ENCODE peak calls at places on chromosomes 2 and 18, in four cellular contexts. One of them, this sample, is unnamed. For H3K9me3, the result is how much of the 10 kb centered on the place peaks cover.

GRCh38 chr2:98514879-98515570 is 70.4 kb downstream of the INPP4A start:
- DNase-seq in fibroblast of lung: peak
- DNase-seq in hepatocyte: no peak
- DNase-seq in neural progenitor cell: no peak
- DNase-seq in this sample: no peak

GRCh38 chr2:2577366-2577765 is 246.3 kb upstream of the MYT1L start:
- DNase-seq in fibroblast of lung: no peak
- DNase-seq in hepatocyte: no peak
- DNase-seq in neural progenitor cell: no peak
- DNase-seq in this sample: no peak

GRCh38 chr18:64294967-64295366 is 146.1 kb upstream of the LINC00305 start:
- DNase-seq in fibroblast of lung: no peak
- DNase-seq in hepatocyte: no peak
- DNase-seq in neural progenitor cell: no peak
- DNase-seq in this sample: no peak

GRCh38 chr2:192286093-192286701 is 91.5 kb upstream of the TMEFF2 start:
- DNase-seq in fibroblast of lung: peak
- DNase-seq in hepatocyte: peak
- DNase-seq in neural progenitor cell: peak
- DNase-seq in this sample: no peak

GRCh38 chr2:85945576-85945975 is 56.8 kb upstream of the ST3GAL5 start:
- DNase-seq in fibroblast of lung: no peak
- DNase-seq in hepatocyte: no peak
- DNase-seq in neural progenitor cell: no peak
- DNase-seq in this sample: no peak

GRCh38 chr2:25955036-25955435 is 27.3 kb downstream of the KIF3C start:
- DNase-seq in fibroblast of lung: no peak
- DNase-seq in hepatocyte: no peak
- DNase-seq in neural progenitor cell: no peak
- DNase-seq in this sample: no peak

GRCh38 chr2:20425884-20426283 is 21.0 kb upstream of the RHOB start:
- DNase-seq in fibroblast of lung: peak
- DNase-seq in hepatocyte: no peak
- DNase-seq in neural progenitor cell: no peak
- DNase-seq in this sample: no peak

GRCh38 chr2:165069131-165069530 is 113.8 kb upstream of the SLC38A11 start:
- DNase-seq in fibroblast of lung: no peak
- DNase-seq in hepatocyte: no peak
- DNase-seq in neural progenitor cell: no peak
- DNase-seq in this sample: no peak

GRCh38 chr2:192288290-192288689 is 93.6 kb upstream of the TMEFF2 start:
- DNase-seq in fibroblast of lung: no peak
- DNase-seq in hepatocyte: peak
- DNase-seq in neural progenitor cell: no peak
- DNase-seq in this sample: no peak

GRCh38 chr2:235238537-235238936 is 255.3 kb upstream of the AGAP1 start:
- DNase-seq in fibroblast of lung: peak
- DNase-seq in hepatocyte: peak
- DNase-seq in neural progenitor cell: no peak
- DNase-seq in this sample: no peak

GRCh38 chr2:95346738-95347671 is 49.9 kb downstream of the KCNIP3 start:
- DNase-seq in fibroblast of lung: peak
- DNase-seq in hepatocyte: peak
- DNase-seq in neural progenitor cell: peak
- DNase-seq in this sample: no peak

GRCh38 chr18:2919600-2919999 is 72.8 kb downstream of the EMILIN2 start:
- DNase-seq in fibroblast of lung: no peak
- DNase-seq in hepatocyte: no peak
- DNase-seq in neural progenitor cell: no peak
- DNase-seq in this sample: no peak

GRCh38 chr2:65465124-65465523 is 32.7 kb upstream of the SPRED2 start:
- DNase-seq in fibroblast of lung: no peak
- DNase-seq in hepatocyte: no peak
- DNase-seq in neural progenitor cell: no peak
- DNase-seq in this sample: no peak

GRCh38 chr18:69968073-69968472 is 20.4 kb upstream of the CD226 start:
- DNase-seq in fibroblast of lung: no peak
- DNase-seq in hepatocyte: no peak
- DNase-seq in neural progenitor cell: no peak
- DNase-seq in this sample: no peak

GRCh38 chr2:46068604-46069003 is 228.6 kb upstream of the EPAS1 start:
- DNase-seq in fibroblast of lung: no peak
- DNase-seq in hepatocyte: no peak
- DNase-seq in neural progenitor cell: no peak
- DNase-seq in this sample: peak

GRCh38 chr2:233945146-233945545 is 28.0 kb downstream of the TRPM8 start:
- DNase-seq in fibroblast of lung: no peak
- DNase-seq in hepatocyte: no peak
- DNase-seq in neural progenitor cell: no peak
- DNase-seq in this sample: no peak

GRCh38 chr2:226558418-226558817 is 241.2 kb downstream of the IRS1 start:
- DNase-seq in fibroblast of lung: no peak
- DNase-seq in hepatocyte: no peak
- DNase-seq in neural progenitor cell: no peak
- DNase-seq in this sample: no peak

GRCh38 chr2:45793998-45794720 is 142.7 kb downstream of the PRKCE start:
- DNase-seq in fibroblast of lung: peak
- DNase-seq in hepatocyte: no peak
- DNase-seq in neural progenitor cell: no peak
- DNase-seq in this sample: no peak

GRCh38 chr2:101722878-101723277 is 25.4 kb downstream of the MAP4K4 start:
- DNase-seq in fibroblast of lung: no peak
- DNase-seq in hepatocyte: no peak
- DNase-seq in neural progenitor cell: no peak
- DNase-seq in this sample: no peak

GRCh38 chr2:227106845-227107759 is 56.9 kb downstream of the COL4A4 start:
- DNase-seq in fibroblast of lung: peak
- DNase-seq in hepatocyte: peak
- DNase-seq in neural progenitor cell: peak
- DNase-seq in this sample: peak

GRCh38 chr2:238916875-238917590 is 69.1 kb downstream of the TWIST2 start:
- DNase-seq in fibroblast of lung: no peak
- DNase-seq in hepatocyte: no peak
- DNase-seq in neural progenitor cell: no peak
- DNase-seq in this sample: peak

GRCh38 chr2:71156531-71156930 is 26.1 kb downstream of the MPHOSPH10 start:
- DNase-seq in fibroblast of lung: peak
- DNase-seq in hepatocyte: peak
- DNase-seq in neural progenitor cell: no peak
- DNase-seq in this sample: no peak

GRCh38 chr2:233486778-233487552 is 79.6 kb downstream of the USP40 start:
- DNase-seq in fibroblast of lung: peak
- DNase-seq in hepatocyte: no peak
- DNase-seq in neural progenitor cell: no peak
- DNase-seq in this sample: peak

GRCh38 chr2:63301481-63301880 is 250.9 kb downstream of the OTX1 start:
- DNase-seq in fibroblast of lung: no peak
- DNase-seq in hepatocyte: no peak
- DNase-seq in neural progenitor cell: peak
- DNase-seq in this sample: no peak

GRCh38 chr18:57576316-57576715 is 10.2 kb downstream of the FECH start:
- DNase-seq in fibroblast of lung: no peak
- DNase-seq in hepatocyte: no peak
- DNase-seq in neural progenitor cell: no peak
- DNase-seq in this sample: no peak

GRCh38 chr2:239289545-239289944 is 111.3 kb downstream of the HDAC4 start:
- DNase-seq in fibroblast of lung: no peak
- DNase-seq in hepatocyte: no peak
- DNase-seq in neural progenitor cell: no peak
- DNase-seq in this sample: no peak

GRCh38 chr2:108612514-108613183 is 78.4 kb downstream of the LIMS1 start:
- DNase-seq in fibroblast of lung: no peak
- DNase-seq in hepatocyte: no peak
- DNase-seq in neural progenitor cell: no peak
- DNase-seq in this sample: no peak

GRCh38 chr18:54119524-54120019 is 104.9 kb downstream of the MBD2 start:
- DNase-seq in fibroblast of lung: peak
- DNase-seq in hepatocyte: peak
- DNase-seq in neural progenitor cell: peak
- DNase-seq in this sample: peak

GRCh38 chr2:6008186-6008585 is 316.0 kb downstream of the SOX11 start:
- DNase-seq in fibroblast of lung: no peak
- DNase-seq in hepatocyte: no peak
- DNase-seq in neural progenitor cell: no peak
- DNase-seq in this sample: no peak

GRCh38 chr2:81283081-81283480 is 978.5 kb upstream of the LRRTM1 start:
- DNase-seq in fibroblast of lung: peak
- DNase-seq in hepatocyte: peak
- DNase-seq in neural progenitor cell: no peak
- DNase-seq in this sample: no peak

GRCh38 chr2:186848873-186849578 is at the start of gene ZSWIM2:
- DNase-seq in fibroblast of lung: peak
- DNase-seq in hepatocyte: peak
- DNase-seq in neural progenitor cell: peak
- DNase-seq in this sample: peak

GRCh38 chr18:49447810-49448745 is 12.4 kb downstream of the DYM start:
- DNase-seq in fibroblast of lung: peak
- DNase-seq in hepatocyte: peak
- DNase-seq in neural progenitor cell: peak
- DNase-seq in this sample: peak

GRCh38 chr2:120740375-120740764 is 4.7 kb downstream of the GLI2 start:
- DNase-seq in fibroblast of lung: no peak
- DNase-seq in hepatocyte: no peak
- DNase-seq in neural progenitor cell: peak
- DNase-seq in this sample: no peak

GRCh38 chr2:16068233-16068940 is 128.0 kb downstream of the MYCN start:
- DNase-seq in fibroblast of lung: no peak
- DNase-seq in hepatocyte: peak
- DNase-seq in neural progenitor cell: no peak
- DNase-seq in this sample: no peak

GRCh38 chr2:16064719-16065118 is 124.4 kb downstream of the MYCN start:
- DNase-seq in fibroblast of lung: no peak
- DNase-seq in hepatocyte: no peak
- DNase-seq in neural progenitor cell: no peak
- DNase-seq in this sample: no peak

GRCh38 chr2:16067444-16068232 is 127.3 kb downstream of the MYCN start:
- DNase-seq in fibroblast of lung: no peak
- DNase-seq in hepatocyte: no peak
- DNase-seq in neural progenitor cell: no peak
- DNase-seq in this sample: no peak

GRCh38 chr2:16066261-16067036 is 126.1 kb downstream of the MYCN start:
- DNase-seq in fibroblast of lung: no peak
- DNase-seq in hepatocyte: no peak
- DNase-seq in neural progenitor cell: no peak
- DNase-seq in this sample: no peak

DNA sequence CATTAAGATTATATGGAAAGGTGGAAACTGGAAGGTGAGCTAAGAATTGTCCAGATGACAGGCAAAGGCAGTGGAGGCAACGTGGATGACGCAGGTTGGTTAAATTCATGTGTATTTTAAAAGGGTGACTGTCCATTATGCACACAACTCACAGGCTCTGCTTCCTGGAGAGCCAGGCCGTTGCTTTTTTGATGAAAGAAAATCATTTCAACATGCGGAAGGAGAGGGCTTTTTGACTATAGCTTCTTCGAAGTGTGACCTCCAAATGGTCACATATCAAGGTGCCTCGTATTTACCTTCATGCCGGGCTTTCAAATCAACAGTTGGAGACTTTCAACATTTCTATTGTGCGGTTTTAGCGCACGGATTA is 126.7 kb downstream of the MYCN start:
- DNase-seq in fibroblast of lung: no peak
- DNase-seq in hepatocyte: no peak
- DNase-seq in neural progenitor cell: no peak
- DNase-seq in this sample: no peak
- H3K9me3 ChIP-seq in fibroblast of lung: under half
- H3K9me3 ChIP-seq in hepatocyte: under half
- H3K9me3 ChIP-seq in neural progenitor cell: under half
- H3K9me3 ChIP-seq in this sample: under half

GRCh38 chr18:35950628-35950982 is 21.9 kb upstream of the RMP24 start:
- DNase-seq in fibroblast of lung: no peak
- DNase-seq in hepatocyte: no peak
- DNase-seq in neural progenitor cell: no peak
- DNase-seq in this sample: no peak
- H2AFZ ChIP-seq in fibroblast of lung: no peak
- H2AFZ ChIP-seq in hepatocyte: peak
- H2AFZ ChIP-seq in neural progenitor cell: no peak
- H2AFZ ChIP-seq in this sample: no peak

GRCh38 chr2:161570424-161571050 is 53.7 kb upstream of the SLC4A10 start:
- DNase-seq in fibroblast of lung: no peak
- DNase-seq in hepatocyte: no peak
- DNase-seq in neural progenitor cell: peak
- DNase-seq in this sample: no peak
- TF ChIP-seq CTCF in fibroblast of lung: no peak
- TF ChIP-seq CTCF in hepatocyte: no peak
- TF ChIP-seq CTCF in neural progenitor cell: peak
- TF ChIP-seq CTCF in this sample: peak

GRCh38 chr2:127121341-127121740 is 14.4 kb upstream of the BIN1 start:
- DNase-seq in fibroblast of lung: no peak
- DNase-seq in hepatocyte: no peak
- DNase-seq in neural progenitor cell: no peak
- DNase-seq in this sample: no peak
- H3K9me3 ChIP-seq in fibroblast of lung: under half
- H3K9me3 ChIP-seq in hepatocyte: under half
- H3K9me3 ChIP-seq in neural progenitor cell: under half
- H3K9me3 ChIP-seq in this sample: under half